ENCODE peak calls at places on chromosomes 12 and 14, in six cellular contexts. U, B, K, C, X and H are unnamed samples. For H3K4me1, the result is how much of the 10 kb centered on the place peaks cover.

GRCh38 chr14:32932921-32933622 is 5.6 kb upstream of the NPAS3 start:
- DNase-seq in U (no peak), B (peak), K (peak), C (no peak), X (no peak), H (peak)

GRCh38 chr12:14426792-14427191 is 61.3 kb downstream of the ATF7IP start:
- DNase-seq in U (no peak), B (peak), K (no peak), C (no peak), X (no peak), H (no peak)

GRCh38 chr14:64249363-64249762 is 44.8 kb downstream of the ESR2 start:
- DNase-seq in U (no peak), B (no peak), K (peak), C (no peak), X (no peak), H (no peak)

GRCh38 chr14:102508774-102509743 is 517 bp downstream of the ANKRD9 start:
- DNase-seq in U (peak), B (peak), K (peak), C (peak), X (no peak), H (peak)

GRCh38 chr14:50943261-50943942 is 881 bp downstream of the PYGL start:
- DNase-seq in U (peak), B (no peak), K (peak), C (peak), X (peak), H (peak)

GRCh38 chr14:68379510-68380303 is 413.2 kb downstream of the ZFP36L1 start:
- DNase-seq in U (no peak), B (no peak), K (no peak), C (no peak), X (no peak), H (no peak)

GRCh38 chr14:50260511-50260910 is 29.1 kb upstream of the SOS2 start:
- DNase-seq in U (peak), B (peak), K (peak), C (peak), X (peak), H (no peak)

GRCh38 chr12:66035289-66035961 is 95.1 kb downstream of the LLPH start:
- DNase-seq in U (peak), B (no peak), K (no peak), C (peak), X (peak), H (no peak)

GRCh38 chr12:72293701-72294100 is 21.5 kb downstream of the TRHDE start:
- DNase-seq in U (no peak), B (no peak), K (no peak), C (no peak), X (no peak), H (peak)

GRCh38 chr12:124640096-124640495 is 72.7 kb upstream of the NCOR2 start:
- DNase-seq in U (peak), B (no peak), K (no peak), C (peak), X (no peak), H (no peak)

DNA sequence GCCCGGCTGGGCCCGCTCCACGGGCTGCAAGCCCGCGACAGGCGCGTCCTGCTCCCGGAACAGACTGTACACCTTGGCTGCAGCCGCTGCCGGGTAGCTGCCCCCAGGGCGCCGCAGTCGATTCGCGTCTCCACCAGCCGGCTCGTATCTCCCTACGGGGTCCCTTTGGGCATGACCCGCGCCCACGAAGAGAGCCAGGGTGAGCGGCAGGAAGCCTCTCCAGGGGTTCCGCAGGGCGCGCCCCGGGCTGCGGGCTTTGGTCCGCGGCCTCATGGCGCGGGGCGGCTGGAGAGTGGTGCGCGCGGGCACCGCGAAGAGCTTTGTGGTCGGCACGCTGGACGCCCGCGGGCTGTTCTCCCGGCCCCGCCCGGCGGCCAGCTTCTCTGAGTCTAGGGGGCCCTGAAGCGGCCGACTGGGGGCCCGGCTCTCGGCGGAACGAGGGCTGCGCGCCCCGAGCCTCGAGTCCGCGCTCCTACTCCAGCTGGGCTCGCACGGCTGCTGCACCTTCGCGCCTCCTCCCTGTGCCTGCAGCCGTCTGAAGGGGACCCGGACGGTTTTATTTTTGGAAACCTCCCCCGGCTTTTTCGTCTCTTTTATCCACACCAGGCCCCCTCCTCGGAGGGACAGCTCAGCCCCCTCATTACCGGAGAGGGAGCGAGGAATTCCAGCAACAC is at the start of gene LTBP2:
- DNase-seq in U (no peak), B (peak), K (peak), C (peak), X (no peak), H (no peak)
- H3K4me1 ChIP-seq in U (under half), B (under half), K (under half), C (under half), X (under half), H (under half)

GRCh38 chr12:26282339-26282945 is 87.1 kb downstream of the SSPN start:
- DNase-seq in U (no peak), B (no peak), K (no peak), C (no peak), X (no peak), H (no peak)
- H3K9ac ChIP-seq in U (no peak), B (no peak), K (no peak), C (no peak), X (no peak), H (no peak)

DNA sequence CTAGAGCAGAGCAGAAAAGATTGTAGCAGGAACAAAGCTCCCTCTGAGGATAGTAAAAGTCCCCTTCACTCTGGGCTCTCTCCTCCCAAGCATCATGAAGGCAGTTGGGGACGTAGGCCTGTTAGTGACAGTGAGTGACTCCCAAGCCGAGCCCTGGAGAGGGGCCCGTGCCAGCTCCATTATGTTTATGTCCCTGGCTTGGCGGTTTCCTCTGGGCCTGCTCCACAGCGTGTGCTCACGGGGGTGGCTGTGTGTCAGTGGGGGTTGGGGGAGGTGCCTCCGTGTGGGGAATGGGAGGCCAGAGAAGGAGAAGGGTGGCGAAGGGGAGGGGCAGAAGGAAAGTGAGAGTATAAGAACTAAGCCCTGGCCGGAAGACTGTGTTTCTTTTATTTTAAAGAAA is 170.0 kb upstream of the VASH1 start:
- DNase-seq in U (no peak), B (no peak), K (no peak), C (no peak), X (no peak), H (no peak)
- H3K4me1 ChIP-seq in U (under half), B (under half), K (under half), C (under half), X (under half), H (under half)

GRCh38 chr14:95876769-95877490 is at the start of gene TUNAR:
- DNase-seq in U (no peak), B (peak), K (peak), C (no peak), X (no peak), H (no peak)
- H3K9ac ChIP-seq in U (no peak), B (no peak), K (peak), C (no peak), X (no peak), H (no peak)

DNA sequence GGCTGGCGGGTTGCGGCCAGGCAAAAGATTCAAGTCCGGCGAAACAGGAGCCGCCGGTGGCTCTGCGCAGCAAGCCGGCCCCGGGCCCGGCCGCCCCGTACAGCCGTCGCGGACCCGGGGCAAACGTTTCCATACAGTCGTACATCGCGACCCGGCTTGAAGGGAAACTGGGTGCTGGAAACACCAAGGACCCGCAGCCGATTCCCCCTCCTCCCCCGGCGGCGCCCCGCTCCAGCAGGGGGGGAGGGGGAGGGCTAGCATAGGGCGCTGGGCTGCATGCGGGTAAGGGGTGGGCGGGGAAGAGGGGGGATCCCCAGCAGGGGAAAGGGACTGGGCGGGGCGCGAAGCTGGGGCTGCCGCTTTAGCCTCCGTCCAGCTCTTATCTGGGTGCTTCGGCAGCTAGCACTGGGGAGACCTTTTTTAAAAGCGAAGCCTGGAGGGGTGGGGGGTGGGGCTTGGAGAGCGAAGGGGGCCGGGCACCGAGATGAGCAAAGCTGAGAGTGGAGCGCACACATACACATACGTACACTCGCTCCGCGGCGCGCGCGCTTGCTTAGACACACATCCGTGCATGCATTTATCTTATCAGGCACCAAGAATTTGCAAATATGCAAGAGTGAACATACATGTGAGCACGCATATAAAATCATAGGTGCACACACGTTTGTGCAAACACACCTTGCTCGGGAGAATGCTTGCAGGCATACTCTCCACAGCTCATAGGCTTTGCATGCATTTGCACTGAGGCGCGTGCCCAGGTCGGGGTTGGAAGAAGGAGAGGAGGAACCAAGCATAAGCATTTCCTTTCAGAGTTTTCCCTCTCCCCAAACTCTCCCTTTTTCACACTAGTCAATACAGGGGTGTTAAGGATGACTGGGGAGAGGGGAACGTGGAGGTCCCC is 11.8 kb downstream of the RARG start:
- DNase-seq in U (peak), B (peak), K (peak), C (peak), X (peak), H (peak)
- H3K4me1 ChIP-seq in U (under half), B (half or more), K (under half), C (under half), X (half or more), H (under half)

GRCh38 chr14:76237349-76237990 is 85.7 kb downstream of the GPATCH2L start:
- DNase-seq in U (no peak), B (no peak), K (no peak), C (no peak), X (no peak), H (no peak)
- H3K9ac ChIP-seq in U (no peak), B (no peak), K (no peak), C (no peak), X (no peak), H (no peak)

DNA sequence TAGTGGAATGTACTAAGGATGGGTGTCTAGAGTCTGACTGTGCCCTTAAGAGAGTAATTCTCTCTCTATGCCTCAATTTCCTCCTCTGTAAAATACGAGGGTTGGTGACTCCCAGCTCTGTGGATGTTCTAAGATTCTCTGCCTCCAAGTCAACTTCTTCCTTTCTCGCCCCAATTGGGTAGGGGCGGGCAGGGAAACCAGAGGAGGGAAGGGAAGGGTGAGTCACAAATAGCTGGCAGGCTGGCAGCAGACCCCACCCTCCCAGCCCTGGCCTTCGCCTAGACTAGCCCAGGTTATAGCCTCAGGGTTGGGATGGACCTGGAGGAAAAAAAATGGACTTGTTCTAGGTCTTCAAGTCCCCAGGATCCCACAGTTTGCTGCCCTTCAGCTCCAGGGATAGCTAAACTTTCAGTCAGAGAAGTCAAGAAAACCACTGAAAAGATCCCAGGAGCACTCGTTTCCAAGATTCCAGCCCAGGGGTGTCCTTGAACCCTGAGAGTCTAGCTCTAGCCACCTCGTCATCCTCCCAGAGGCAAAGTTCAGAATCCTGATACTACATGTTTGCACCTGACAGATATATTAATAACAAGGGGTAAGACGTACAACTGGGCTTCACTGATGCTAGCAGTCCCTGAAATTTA is 2.3 kb downstream of the DGKA start:
- DNase-seq in U (peak), B (no peak), K (no peak), C (peak), X (peak), H (peak)
- H3K4me1 ChIP-seq in U (under half), B (under half), K (under half), C (under half), X (half or more), H (under half)